ENCODE peak calls at places on chromosome 5, in seven cellular contexts. Q, L, H, X, A, C and D are unnamed samples.

GRCh38 chr5:160092519-160092918 is 26.7 kb downstream of the PWWP2A start:
- DNase-seq in Q (no peak), L (no peak), H (no peak), X (no peak), A (no peak), C (no peak), D (no peak)

GRCh38 chr5:177496111-177497010 is 1.0 kb downstream of the PDLIM7 start:
- DNase-seq in Q (peak), L (peak), H (peak), X (peak), A (peak), C (peak), D (peak)

GRCh38 chr5:142811840-142812557 is 41.8 kb downstream of the ARHGAP26 start:
- DNase-seq in Q (no peak), L (no peak), H (no peak), X (no peak), A (no peak), C (no peak), D (no peak)

GRCh38 chr5:9149988-9150387 is 395.9 kb downstream of the SEMA5A start:
- DNase-seq in Q (no peak), L (no peak), H (no peak), X (peak), A (peak), C (no peak), D (no peak)

GRCh38 chr5:176738851-176739250 is 71.5 kb upstream of the UNC5A start:
- DNase-seq in Q (no peak), L (no peak), H (no peak), X (no peak), A (no peak), C (no peak), D (peak)

GRCh38 chr5:143400541-143401252 is 2.8 kb downstream of the NR3C1 start:
- DNase-seq in Q (peak), L (peak), H (no peak), X (no peak), A (peak), C (no peak), D (no peak)

GRCh38 chr5:54570923-54571322 is 53.4 kb downstream of the SNX18 start:
- DNase-seq in Q (peak), L (no peak), H (no peak), X (peak), A (peak), C (no peak), D (no peak)

GRCh38 chr5:55226027-55226933 is 835 bp downstream of the MCIDAS start:
- DNase-seq in Q (peak), L (peak), H (peak), X (peak), A (peak), C (peak), D (peak)

GRCh38 chr5:150058480-150059126 is 27.8 kb downstream of the CSF1R start:
- DNase-seq in Q (no peak), L (no peak), H (no peak), X (peak), A (peak), C (no peak), D (no peak)

GRCh38 chr5:112696786-112697185 is 40.9 kb upstream of the APC start:
- DNase-seq in Q (no peak), L (no peak), H (no peak), X (no peak), A (no peak), C (no peak), D (no peak)

GRCh38 chr5:96781031-96781733 is 26.6 kb downstream of the ERAP1 start:
- DNase-seq in Q (peak), L (no peak), H (peak), X (peak), A (peak), C (no peak), D (no peak)

GRCh38 chr5:91162534-91163381 is 220.4 kb downstream of the ARRDC3 start:
- DNase-seq in Q (peak), L (no peak), H (peak), X (peak), A (peak), C (peak), D (no peak)

GRCh38 chr5:111070272-111071134 is 1.0 kb upstream of the TSLP start:
- DNase-seq in Q (no peak), L (peak), H (no peak), X (peak), A (peak), C (peak), D (peak)

GRCh38 chr5:173997331-173997730 is 8.4 kb downstream of the C5orf47 start:
- DNase-seq in Q (no peak), L (no peak), H (no peak), X (peak), A (no peak), C (no peak), D (no peak)

GRCh38 chr5:174943785-174944184 is 219.4 kb downstream of the MSX2 start:
- DNase-seq in Q (no peak), L (no peak), H (no peak), X (no peak), A (no peak), C (no peak), D (no peak)

GRCh38 chr5:11483630-11484029 is 420.6 kb downstream of the CTNND2 start:
- DNase-seq in Q (no peak), L (no peak), H (no peak), X (peak), A (peak), C (no peak), D (no peak)

GRCh38 chr5:50595199-50595598 is 71.2 kb upstream of the PARP8 start:
- DNase-seq in Q (peak), L (no peak), H (peak), X (peak), A (peak), C (no peak), D (no peak)

GRCh38 chr5:105506692-105507277 is 1944.2 kb upstream of the NUDT12 start:
- DNase-seq in Q (peak), L (peak), H (peak), X (peak), A (no peak), C (no peak), D (peak)

GRCh38 chr5:13994606-13995336 is 50.3 kb upstream of the DNAH5 start:
- DNase-seq in Q (no peak), L (no peak), H (no peak), X (no peak), A (no peak), C (no peak), D (no peak)

GRCh38 chr5:84016090-84016489 is 295.4 kb upstream of the HAPLN1 start:
- DNase-seq in Q (peak), L (no peak), H (no peak), X (peak), A (no peak), C (no peak), D (no peak)

GRCh38 chr5:53407373-53407772 is 73.1 kb upstream of the FST start:
- DNase-seq in Q (peak), L (no peak), H (no peak), X (peak), A (peak), C (no peak), D (no peak)

GRCh38 chr5:80569961-80570786 is at the start of gene ANKRD34B:
- DNase-seq in Q (peak), L (peak), H (no peak), X (peak), A (peak), C (peak), D (peak)

GRCh38 chr5:78627175-78627574 is 21.4 kb downstream of the LHFPL2 start:
- DNase-seq in Q (peak), L (no peak), H (no peak), X (no peak), A (peak), C (no peak), D (peak)

GRCh38 chr5:33482335-33482734 is 41.6 kb downstream of the TARS1 start:
- DNase-seq in Q (no peak), L (peak), H (no peak), X (no peak), A (no peak), C (no peak), D (peak)

GRCh38 chr5:96254980-96255681 is 177.9 kb downstream of the PCSK1 start:
- DNase-seq in Q (peak), L (no peak), H (no peak), X (peak), A (peak), C (no peak), D (no peak)

GRCh38 chr5:59241119-59241518 is 652.4 kb downstream of the PDE4D start:
- DNase-seq in Q (no peak), L (no peak), H (no peak), X (no peak), A (no peak), C (no peak), D (no peak)

GRCh38 chr5:176543428-176544182 is 5.5 kb upstream of the CDHR2 start:
- DNase-seq in Q (peak), L (peak), H (no peak), X (peak), A (peak), C (peak), D (peak)

GRCh38 chr5:14017904-14018303 is 73.4 kb upstream of the DNAH5 start:
- DNase-seq in Q (no peak), L (no peak), H (no peak), X (no peak), A (no peak), C (no peak), D (no peak)

GRCh38 chr5:142834504-142834903 is 64.3 kb downstream of the ARHGAP26 start:
- DNase-seq in Q (no peak), L (no peak), H (no peak), X (no peak), A (no peak), C (no peak), D (no peak)

GRCh38 chr5:160520609-160521391 is 99.1 kb downstream of the PTTG1 start:
- DNase-seq in Q (no peak), L (no peak), H (no peak), X (no peak), A (peak), C (no peak), D (peak)

GRCh38 chr5:160242140-160242539 is 12.8 kb downstream of the FABP6 start:
- DNase-seq in Q (no peak), L (no peak), H (no peak), X (no peak), A (no peak), C (no peak), D (no peak)

GRCh38 chr5:73709536-73710129 is 83.6 kb downstream of the ARHGEF28 start:
- DNase-seq in Q (no peak), L (no peak), H (no peak), X (no peak), A (peak), C (no peak), D (no peak)

GRCh38 chr5:132385321-132386105 is 16.0 kb downstream of the SLC22A5 start:
- DNase-seq in Q (peak), L (peak), H (no peak), X (peak), A (peak), C (no peak), D (peak)
- H3K9ac ChIP-seq in Q (peak), L (no peak), H (no peak), X (peak), A (no peak), C (no peak), D (no peak)

GRCh38 chr5:75239681-75240080 is 3.0 kb upstream of the ANKRD31 start:
- DNase-seq in Q (no peak), L (no peak), H (peak), X (no peak), A (peak), C (no peak), D (no peak)

GRCh38 chr5:75234251-75234650 is 2.4 kb downstream of the ANKRD31 start:
- DNase-seq in Q (no peak), L (no peak), H (no peak), X (no peak), A (no peak), C (no peak), D (no peak)

GRCh38 chr5:75236322-75237316 is at the start of gene ANKRD31:
- DNase-seq in Q (peak), L (peak), H (peak), X (peak), A (peak), C (peak), D (peak)

DNA sequence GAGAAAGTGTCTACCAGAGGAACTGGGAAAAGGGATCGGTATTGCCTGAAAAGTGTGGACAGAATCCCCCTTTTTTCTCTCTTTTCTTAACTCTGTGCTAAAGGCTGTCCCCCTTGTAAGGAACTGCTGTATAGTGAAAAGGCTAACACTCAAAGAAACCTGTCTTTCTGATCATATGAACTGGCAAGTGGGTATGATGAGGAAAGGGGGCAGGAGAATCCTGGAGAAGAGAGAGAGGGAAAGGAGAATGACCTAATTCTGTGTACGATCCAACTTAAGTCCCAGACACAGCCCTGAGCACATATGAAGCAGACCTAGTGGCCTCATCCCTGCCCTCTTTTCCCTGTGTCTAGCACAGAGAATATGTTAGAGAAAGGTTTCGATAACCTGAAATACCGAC is 967 bp downstream of the ANKRD31 start:
- DNase-seq in Q (no peak), L (no peak), H (no peak), X (no peak), A (no peak), C (no peak), D (no peak)
- H3K4me3 ChIP-seq in Q (no peak), L (no peak), H (peak), X (peak), A (no peak), C (peak), D (no peak)

GRCh38 chr5:1349246-1349645 is 4.3 kb upstream of the CLPTM1L start:
- DNase-seq in Q (no peak), L (peak), H (no peak), X (no peak), A (no peak), C (peak), D (no peak)

GRCh38 chr5:1345876-1346626 is 1.2 kb upstream of the CLPTM1L start:
- DNase-seq in Q (no peak), L (no peak), H (no peak), X (no peak), A (no peak), C (peak), D (no peak)

GRCh38 chr5:1348986-1349245 is 4.0 kb upstream of the CLPTM1L start:
- DNase-seq in Q (no peak), L (no peak), H (no peak), X (no peak), A (no peak), C (no peak), D (no peak)

GRCh38 chr5:1346627-1347440 is 1.9 kb upstream of the CLPTM1L start:
- DNase-seq in Q (no peak), L (no peak), H (no peak), X (no peak), A (no peak), C (peak), D (no peak)

DNA sequence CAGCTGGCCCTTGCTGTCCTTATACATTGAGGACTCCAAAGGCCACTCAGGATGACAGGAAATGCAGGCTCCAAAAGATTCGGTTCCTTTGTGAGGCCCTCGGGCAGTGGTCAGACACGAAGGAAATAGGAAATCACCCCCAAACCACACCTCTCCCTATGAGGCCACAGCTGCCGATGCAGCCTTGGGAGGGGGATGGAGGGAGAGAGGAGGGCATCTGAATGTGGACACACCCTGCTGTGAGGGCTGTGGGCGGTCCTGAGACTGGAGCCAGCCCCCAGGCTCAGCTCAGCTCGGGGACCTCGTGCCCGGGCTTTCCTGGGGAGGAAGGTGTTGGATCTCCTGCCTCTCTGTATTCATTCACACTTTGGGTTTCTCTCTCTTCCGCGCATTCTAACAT is 2.7 kb upstream of the CLPTM1L start:
- DNase-seq in Q (no peak), L (no peak), H (no peak), X (no peak), A (no peak), C (peak), D (no peak)
- H3K9ac ChIP-seq in Q (no peak), L (no peak), H (no peak), X (no peak), A (no peak), C (no peak), D (no peak)

DNA sequence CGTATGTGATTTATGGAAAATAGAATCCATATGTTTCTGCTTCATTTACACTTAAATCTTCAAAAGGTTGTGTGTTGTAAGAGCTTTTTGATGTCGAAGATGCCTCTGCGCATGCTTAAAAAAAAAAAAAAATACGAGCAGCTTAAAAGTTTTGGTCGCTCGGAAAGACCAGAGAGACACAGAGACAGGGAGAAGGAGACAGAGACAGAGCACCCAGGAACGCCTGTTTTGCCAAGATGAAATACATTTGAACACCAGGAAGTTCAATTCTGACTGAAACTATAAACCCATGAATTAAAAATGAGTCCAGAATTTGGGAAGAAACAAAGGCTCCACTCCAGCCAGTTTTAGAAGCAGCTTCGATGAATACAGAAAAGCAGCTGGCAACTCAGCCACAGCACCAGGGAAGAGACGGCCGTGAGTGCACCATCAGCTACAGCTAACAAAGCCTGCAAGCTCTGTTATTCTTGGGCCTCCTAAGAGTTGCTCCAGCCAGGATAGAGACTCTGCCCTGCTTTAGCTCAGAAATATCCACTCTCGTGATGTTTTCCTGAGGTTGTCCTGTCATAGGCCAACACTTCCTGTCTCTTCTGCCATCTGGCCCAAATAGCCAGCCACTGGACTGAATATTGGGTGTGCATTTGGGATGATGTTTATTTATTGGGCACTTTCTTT is 2.5 kb upstream of the ZNF474 start:
- DNase-seq in Q (peak), L (peak), H (no peak), X (no peak), A (peak), C (no peak), D (no peak)
- H3K4me3 ChIP-seq in Q (peak), L (no peak), H (no peak), X (peak), A (peak), C (no peak), D (no peak)

GRCh38 chr5:178730940-178731265 is 444 bp upstream of the ZNF354A start:
- DNase-seq in Q (no peak), L (no peak), H (no peak), X (no peak), A (no peak), C (no peak), D (no peak)
- H3K9ac ChIP-seq in Q (no peak), L (no peak), H (no peak), X (no peak), A (no peak), C (no peak), D (no peak)

GRCh38 chr5:15245913-15246312 is 254.1 kb upstream of the FBXL7 start:
- DNase-seq in Q (no peak), L (no peak), H (no peak), X (no peak), A (no peak), C (no peak), D (no peak)

GRCh38 chr5:15252331-15252730 is 247.6 kb upstream of the FBXL7 start:
- DNase-seq in Q (no peak), L (no peak), H (no peak), X (no peak), A (no peak), C (no peak), D (no peak)

GRCh38 chr5:15248731-15249130 is 251.2 kb upstream of the FBXL7 start:
- DNase-seq in Q (no peak), L (no peak), H (no peak), X (no peak), A (no peak), C (no peak), D (no peak)

GRCh38 chr5:15254607-15255006 is 245.4 kb upstream of the FBXL7 start:
- DNase-seq in Q (no peak), L (no peak), H (no peak), X (peak), A (no peak), C (no peak), D (no peak)

DNA sequence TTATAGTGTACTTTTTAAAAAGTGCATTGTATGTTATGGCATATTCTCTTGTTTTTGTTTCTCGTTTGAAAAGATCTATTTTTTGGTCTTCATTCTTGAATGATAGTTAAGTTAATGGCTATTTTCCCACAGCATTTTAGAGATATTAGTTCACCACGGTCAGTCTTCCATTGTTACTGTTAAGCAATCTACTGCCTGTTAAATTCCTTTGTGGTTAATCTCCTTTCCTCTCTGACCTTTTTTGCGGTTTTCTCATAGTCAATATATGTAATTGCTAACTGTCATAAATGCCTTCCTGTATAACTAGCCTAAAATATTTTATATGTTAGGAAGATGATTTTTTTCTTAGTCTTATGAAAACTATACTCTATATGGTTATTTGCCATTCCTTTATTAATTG is 250.8 kb upstream of the FBXL7 start:
- DNase-seq in Q (peak), L (no peak), H (no peak), X (peak), A (peak), C (no peak), D (no peak)
- H3K4me3 ChIP-seq in Q (no peak), L (no peak), H (no peak), X (no peak), A (no peak), C (no peak), D (no peak)